ENCODE peak calls at places on chromosomes 7 and 10, in six cellular contexts. F, Q, O, B, P and N are unnamed samples.
A peak's percentile ranks its signal among the peaks of the same experiment; 100 is the strongest.

GRCh38 chr10:70584941-70585544 is 17.5 kb downstream of the PRF1 start:
- DNase-seq in B (no peak), O (no peak), P (no peak), Q (no peak), F (no peak), N (no peak)

GRCh38 chr10:29951441-29951931 is 107.9 kb downstream of the JCAD start:
- DNase-seq in F (no peak), B (no peak), Q (peak; percentile 74), P (no peak), O (no peak), N (no peak)

GRCh38 chr7:100865372-100865911 is 1.7 kb upstream of the TRIP6 start:
- DNase-seq in F (peak; percentile 68), P (no peak), B (peak; percentile 69), O (no peak), Q (peak; percentile 45), N (no peak)

GRCh38 chr7:56287429-56288138 is 171.4 kb upstream of the NUPR2 start:
- DNase-seq in P (peak; percentile 36), Q (no peak), F (no peak), O (no peak), B (peak; percentile 76), N (no peak)

GRCh38 chr10:11317936-11318670 is 293.3 kb downstream of the USP6NL start:
- DNase-seq in Q (no peak), B (no peak), P (no peak), O (no peak), F (no peak), N (no peak)

GRCh38 chr10:25125151-25125550 is 49.6 kb upstream of the GPR158 start:
- DNase-seq in F (no peak), P (no peak), Q (no peak), B (no peak), O (no peak), N (no peak)

GRCh38 chr7:105107458-105107857 is 93.5 kb downstream of the KMT2E start:
- DNase-seq in B (no peak), F (no peak), P (no peak), O (no peak), Q (no peak), N (peak; percentile 31)

GRCh38 chr7:155534691-155535090 is 11.7 kb downstream of the CNPY1 start:
- DNase-seq in F (no peak), B (no peak), Q (no peak), P (no peak), O (no peak), N (no peak)

GRCh38 chr7:31175672-31176071 is 123.6 kb downstream of the ADCYAP1R1 start:
- DNase-seq in O (no peak), P (no peak), Q (no peak), B (no peak), F (no peak), N (no peak)

GRCh38 chr7:3300651-3301471 is at the start of gene SDK1:
- DNase-seq in Q (peak; percentile 85), O (peak; percentile 94), B (peak; percentile 97), P (peak; percentile 94), F (peak; percentile 71), N (peak; percentile 85)

GRCh38 chr7:97499204-97499603 is 232.7 kb upstream of the TAC1 start:
- DNase-seq in Q (no peak), O (no peak), P (peak; percentile 26), B (no peak), F (peak; percentile 29), N (no peak)

GRCh38 chr7:11548532-11548931 is 283.5 kb downstream of the THSD7A start:
- DNase-seq in O (no peak), Q (no peak), F (no peak), B (no peak), P (no peak), N (no peak)

GRCh38 chr7:90625051-90625450 is 28.9 kb downstream of the CDK14 start:
- DNase-seq in B (no peak), O (no peak), P (no peak), Q (peak; percentile 6), F (no peak), N (no peak)

GRCh38 chr10:35535136-35535535 is 70.0 kb upstream of the GJD4 start:
- DNase-seq in F (no peak), O (no peak), P (no peak), B (no peak), Q (no peak), N (no peak)

GRCh38 chr10:35532141-35532540 is 73.0 kb upstream of the GJD4 start:
- DNase-seq in B (no peak), P (no peak), O (no peak), Q (no peak), F (no peak), N (no peak)

GRCh38 chr10:35536789-35537188 is 68.4 kb upstream of the GJD4 start:
- DNase-seq in F (no peak), B (no peak), Q (no peak), P (no peak), O (no peak), N (no peak)

DNA sequence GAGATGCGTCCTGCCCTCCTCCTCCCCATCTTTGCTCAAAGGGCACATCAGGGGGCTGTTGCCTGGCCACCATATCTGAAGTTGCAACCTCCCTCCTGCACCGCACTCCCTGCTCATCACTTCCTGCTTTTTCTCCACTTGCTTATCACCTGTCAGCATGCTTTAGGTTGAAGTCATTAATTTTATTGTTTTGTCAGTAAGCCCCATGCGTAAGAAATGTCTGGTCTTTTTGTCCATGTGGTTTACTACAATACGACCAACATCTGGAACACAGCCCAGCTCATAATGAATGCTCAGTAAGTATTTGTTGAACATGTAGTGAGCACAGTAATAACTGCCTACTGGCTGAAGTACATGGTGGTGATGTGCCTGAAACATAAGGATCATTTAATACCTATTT is 71.6 kb upstream of the GJD4 start:
- DNase-seq in Q (no peak), P (no peak), O (no peak), F (no peak), B (no peak), N (no peak)
- H3K9me3 ChIP-seq in Q (peaks cover 5% of the 10 kb centered on the region), P (no peaks in the 10 kb centered on the region), O (no peaks in the 10 kb centered on the region), F (no peaks in the 10 kb centered on the region), B (no peaks in the 10 kb centered on the region), N (no peaks in the 10 kb centered on the region)

DNA sequence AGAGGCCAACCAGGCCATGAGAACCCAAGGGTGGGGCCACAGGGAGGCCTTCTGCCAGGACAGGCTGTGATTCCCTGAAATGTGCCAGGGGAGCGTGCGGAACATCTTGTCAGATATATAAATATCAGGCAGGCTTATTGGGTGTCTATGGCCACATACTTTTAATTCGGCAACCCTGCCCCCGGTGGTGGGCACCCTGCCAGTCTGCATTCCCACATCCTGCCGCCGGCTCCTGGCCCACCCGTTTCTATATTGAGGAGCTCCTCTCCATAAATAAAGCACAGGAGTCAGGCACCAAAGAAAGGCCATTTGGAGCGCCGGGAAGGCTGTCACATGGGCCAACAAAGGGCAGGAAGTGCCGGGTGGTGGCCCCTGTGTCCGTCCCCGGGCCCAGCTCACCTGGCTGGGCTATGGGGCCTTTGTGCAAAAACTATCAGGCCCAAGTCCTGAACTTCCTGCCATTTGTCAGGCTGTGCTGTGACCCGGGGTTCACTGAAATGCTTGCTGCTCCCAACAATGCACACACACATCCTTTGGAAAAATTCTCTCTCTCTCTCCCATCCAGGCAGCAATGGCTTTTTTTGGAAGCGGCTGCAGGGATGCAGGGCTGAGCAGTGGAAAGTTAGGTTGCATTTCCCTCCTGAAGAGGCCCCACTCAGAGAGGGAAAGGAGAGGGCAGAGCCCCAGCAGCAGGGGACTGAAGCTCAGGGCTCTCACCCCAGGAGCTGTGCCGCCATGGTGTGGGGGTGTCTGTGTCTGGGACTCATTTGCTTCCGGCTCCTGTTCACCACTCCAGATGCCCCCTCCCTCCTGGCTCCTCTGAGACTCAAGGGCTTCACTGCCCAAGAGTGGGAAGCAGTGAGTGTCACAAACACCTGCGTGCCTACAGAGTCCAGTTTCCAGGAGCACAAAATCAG is 25.1 kb upstream of the PODXL start:
- DNase-seq in F (no peak), O (no peak), B (no peak), P (peak; percentile 28), Q (no peak), N (peak; percentile 86)
- H3K27ac ChIP-seq in F (no peak overlapping the region), O (peak overlapping the region; percentile 45), B (no peak overlapping the region), P (peak overlapping the region; percentile 50), Q (no peak overlapping the region), N (peak overlapping the region; percentile 72)

GRCh38 chr10:103367782-103368518 is at the start of gene TAF5:
- DNase-seq in Q (peak; percentile 96), F (peak; percentile 98), B (peak; percentile 97), O (peak; percentile 93), P (peak; percentile 91), N (peak; percentile 88)
- TF ChIP-seq POLR2A in Q (peak; percentile 59), F (peak; percentile 97), B (no peak), O (peak; percentile 65), P (peak; percentile 68), N (peak; percentile 86)

DNA sequence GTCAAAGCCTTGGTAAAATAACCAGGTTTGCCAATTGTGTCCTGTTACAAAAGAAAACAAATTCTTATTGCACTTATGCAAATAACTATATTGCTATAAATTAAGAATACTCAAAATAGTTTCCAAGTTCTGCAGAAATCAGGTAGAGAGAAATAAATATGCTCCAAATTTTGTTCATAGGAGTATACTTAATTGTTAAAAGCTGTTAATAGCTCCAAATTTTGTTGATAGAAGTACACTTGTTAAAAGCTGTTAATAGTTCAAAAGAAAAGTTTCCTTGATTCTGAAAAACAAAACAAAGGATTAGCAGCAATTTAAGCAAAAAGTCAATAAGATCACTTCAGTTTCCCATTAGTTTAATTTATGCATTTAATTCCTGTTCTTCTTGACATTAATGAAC is 46.4 kb upstream of the ZNF138 start:
- DNase-seq in P (no peak), Q (no peak), O (no peak), B (no peak), F (no peak), N (no peak)
- H3K9me3 ChIP-seq in P (peaks cover 20% of the 10 kb centered on the region), Q (no peaks in the 10 kb centered on the region), O (no peaks in the 10 kb centered on the region), B (peaks cover 23% of the 10 kb centered on the region), F (no peaks in the 10 kb centered on the region), N (no peaks in the 10 kb centered on the region)

GRCh38 chr7:77982926-77983550 is 184.5 kb downstream of the PHTF2 start:
- DNase-seq in B (no peak), P (no peak), F (no peak), O (no peak), Q (no peak), N (no peak)

GRCh38 chr7:77989981-77990566 is 191.5 kb downstream of the PHTF2 start:
- DNase-seq in F (no peak), Q (no peak), B (no peak), P (peak; percentile 27), O (no peak), N (no peak)

GRCh38 chr7:77983973-77984372 is 185.4 kb downstream of the PHTF2 start:
- DNase-seq in B (no peak), Q (no peak), P (no peak), F (no peak), O (no peak), N (no peak)

GRCh38 chr7:77985974-77986339 is 187.4 kb downstream of the PHTF2 start:
- DNase-seq in O (no peak), F (no peak), Q (no peak), B (no peak), P (no peak), N (no peak)

GRCh38 chr7:77985232-77985973 is 186.8 kb downstream of the PHTF2 start:
- DNase-seq in O (no peak), F (no peak), P (no peak), Q (no peak), B (no peak), N (no peak)
- H3K27ac ChIP-seq in O (no peak overlapping the region), F (no peak overlapping the region), P (no peak overlapping the region), Q (no peak overlapping the region), B (peak overlapping the region; percentile 53), N (no peak overlapping the region)